ENCODE peak calls at places on chromosomes 4 and X, in four cellular contexts. D is Peyer's patch, V is heart left ventricle, S is D721Med. M is an unnamed sample.

GRCh38 chr4:140857111-140857510 is 100.9 kb upstream of the TBC1D9 start:
- DNase-seq in D (no peak), S (no peak), V (no peak), M (no peak)

GRCh38 chrX:74179071-74179470 is 124.9 kb upstream of the ZCCHC13 start:
- DNase-seq in V (no peak), D (no peak), S (no peak), M (no peak)

GRCh38 chrX:130343411-130343810 is 3.7 kb downstream of the SLC25A14 start:
- DNase-seq in V (no peak), S (no peak), D (no peak), M (no peak)

GRCh38 chrX:35562395-35562794 is 235.7 kb upstream of the MAGEB16 start:
- DNase-seq in D (no peak), S (no peak), V (no peak), M (no peak)

GRCh38 chr4:155666701-155667537 is at the start of gene GUCY1A1:
- DNase-seq in V (peak; percentile 52), S (no peak), D (no peak), M (peak; percentile 77)

GRCh38 chr4:49032440-49033161 is 46.5 kb downstream of the CWH43 start:
- DNase-seq in D (no peak), V (no peak), S (no peak), M (no peak)

GRCh38 chr4:175827510-175827909 is 15.4 kb upstream of the GPM6A start:
- DNase-seq in V (no peak), D (no peak), S (no peak), M (no peak)

GRCh38 chr4:79284893-79285292 is 41.0 kb downstream of the NAA11 start:
- DNase-seq in D (no peak), V (no peak), S (no peak), M (no peak)

GRCh38 chr4:123244233-123244632 is 152.4 kb upstream of the SPRY1 start:
- DNase-seq in S (no peak), D (no peak), V (peak; percentile 69), M (no peak)

GRCh38 chr4:76803522-76803921 is 94.4 kb downstream of the SOWAHB start:
- DNase-seq in V (no peak), D (no peak), S (no peak), M (no peak)

GRCh38 chrX:145817666-145818521 is at the start of gene SLITRK2:
- DNase-seq in S (no peak), V (no peak), D (no peak), M (no peak)

DNA sequence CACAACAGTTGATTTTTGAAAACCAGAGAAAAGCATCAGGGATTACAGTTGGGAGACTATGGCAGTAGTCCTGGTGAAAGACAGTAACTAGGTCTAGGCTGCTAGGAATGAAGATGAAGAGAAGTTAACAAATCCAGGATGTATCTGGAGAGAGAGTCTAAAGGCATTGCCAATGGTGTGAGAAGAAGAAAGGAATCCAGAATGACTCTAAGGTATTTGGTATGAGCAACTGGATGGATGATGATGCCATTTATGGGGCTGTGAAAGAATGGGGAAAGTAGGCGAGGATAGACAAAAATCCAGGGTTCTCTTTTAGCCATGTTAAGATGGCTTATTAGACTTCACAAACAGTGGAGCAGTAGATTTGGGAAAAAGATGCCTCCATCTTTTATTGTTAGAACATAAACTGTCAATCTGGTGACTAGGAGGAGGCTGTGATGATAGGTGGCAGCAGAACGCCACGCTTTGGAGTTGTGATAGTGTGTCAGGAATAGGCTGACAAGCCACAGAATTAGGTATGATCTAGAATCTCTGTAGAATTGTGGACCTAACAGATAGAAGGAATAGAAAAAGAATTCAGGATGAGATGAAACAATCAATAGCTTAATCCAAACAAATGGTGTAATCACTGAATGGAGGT is 27.3 kb upstream of the JADE1 start:
- DNase-seq in S (no peak), D (peak; percentile 38), V (no peak), M (no peak)
- TF ChIP-seq CTCF in S (peak; percentile 48), D (peak; percentile 40), V (peak; percentile 39), M (peak; percentile 37)

GRCh38 chr4:147511005-147511660 is 30.2 kb downstream of the EDNRA start:
- DNase-seq in V (no peak), D (no peak), S (no peak), M (no peak)
- TF ChIP-seq CTCF in V (no peak), D (no peak), S (no peak), M (no peak)

GRCh38 chr4:187191676-187192075 is 468.0 kb upstream of the FAT1 start:
- DNase-seq in S (no peak), V (no peak), D (no peak), M (no peak)

GRCh38 chr4:187192266-187192665 is 468.6 kb upstream of the FAT1 start:
- DNase-seq in S (no peak), V (no peak), D (no peak), M (no peak)

GRCh38 chr4:187188118-187188517 is 464.5 kb upstream of the FAT1 start:
- DNase-seq in S (no peak), V (no peak), D (no peak), M (no peak)

DNA sequence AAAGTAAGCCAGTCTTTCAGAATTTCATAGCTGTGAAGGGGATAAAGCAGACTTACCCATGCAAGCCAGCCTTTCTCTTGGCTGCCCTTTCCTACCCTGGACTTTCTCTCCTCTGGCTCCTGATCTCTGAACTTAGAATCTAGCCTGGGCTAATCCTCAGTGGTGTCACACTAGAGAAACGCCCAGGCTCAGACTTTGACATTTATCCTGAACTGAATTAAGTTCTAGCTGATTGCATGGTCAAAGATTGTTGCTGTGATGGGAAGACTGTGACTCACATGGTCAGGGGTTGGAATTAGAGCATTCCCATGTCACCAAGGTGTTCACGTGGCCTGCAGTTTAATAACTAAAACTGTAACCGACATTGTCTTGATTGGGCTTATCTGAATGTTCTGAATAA is 469.5 kb upstream of the FAT1 start:
- DNase-seq in D (no peak), S (no peak), V (no peak), M (no peak)
- TF ChIP-seq CTCF in D (no peak), S (no peak), V (no peak), M (no peak)

DNA sequence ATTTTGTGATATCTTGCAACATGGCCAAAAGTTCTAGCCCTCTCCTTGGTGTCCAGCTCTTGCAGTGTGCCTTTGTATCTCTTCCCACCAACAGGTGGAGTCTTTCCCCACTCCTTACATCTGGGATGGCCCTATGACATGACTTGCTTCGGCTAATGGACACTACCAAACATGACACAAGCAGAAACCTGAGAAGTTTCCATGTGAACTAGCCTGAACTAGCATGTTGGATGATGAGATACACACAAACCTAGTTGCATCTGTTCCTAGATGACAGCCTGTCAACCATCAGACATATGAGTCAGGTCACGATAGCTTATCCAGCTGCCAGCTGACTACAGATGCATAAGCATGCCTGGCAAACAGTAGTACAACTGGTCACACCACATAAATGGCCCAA is 207.5 kb upstream of the FTHL17 start:
- DNase-seq in S (no peak), V (no peak), D (no peak), M (no peak)
- TF ChIP-seq CTCF in S (no peak), V (peak; percentile 13), D (no peak), M (peak; percentile 28)

DNA sequence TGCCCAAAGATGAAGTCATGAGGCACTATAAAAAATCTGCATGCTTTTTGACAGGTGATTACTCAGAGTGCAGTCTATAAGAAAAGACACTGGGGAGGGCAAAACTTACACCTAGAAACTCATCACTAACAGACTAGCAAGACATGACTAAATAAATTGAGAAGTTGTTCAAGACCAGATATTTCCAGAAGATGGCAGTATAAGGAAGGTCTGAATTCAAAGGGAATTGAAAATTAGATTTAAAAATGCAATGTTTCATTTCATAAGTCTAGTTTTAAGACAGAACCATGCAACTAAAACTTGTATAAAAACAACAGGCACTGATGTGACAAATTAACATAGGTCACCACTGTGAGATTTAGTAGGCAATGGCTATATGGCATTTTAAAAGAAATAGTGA is 232.5 kb upstream of the POF1B start:
- DNase-seq in V (no peak), D (no peak), S (no peak), M (no peak)
- TF ChIP-seq CTCF in V (no peak), D (no peak), S (peak; percentile 7), M (no peak)

GRCh38 chrX:17005712-17006372 is 59.4 kb downstream of the REPS2 start:
- DNase-seq in V (no peak), D (no peak), S (no peak), M (no peak)
- TF ChIP-seq CTCF in V (no peak), D (no peak), S (no peak), M (no peak)

GRCh38 chrX:124098089-124098488 is 136.6 kb downstream of the STAG2 start:
- DNase-seq in D (no peak), S (no peak), V (no peak), M (no peak)
- TF ChIP-seq CTCF in D (peak; percentile 36), S (peak; percentile 45), V (peak; percentile 48), M (peak; percentile 64)

M was measured in GM06990.